ENCODE peak calls at places on chromosomes 2 and 18, in nine cellular contexts. G, I, P, S, W, U, D, R and L are unnamed samples.

GRCh38 chr2:227877359-227878309 is 6.2 kb downstream of the DAW1 start:
- ATAC-seq in U (no peak), S (no peak), P (peak), I (peak), D (no peak), R (no peak), W (no peak), G (no peak), L (peak)

GRCh38 chr18:51211552-51211951 is 14.1 kb upstream of the MEX3C start:
- ATAC-seq in I (no peak), U (peak), S (peak), D (peak), G (peak), W (peak), R (peak), P (peak), L (peak)

GRCh38 chr2:74032909-74033261 is 48.2 kb downstream of the TET3 start:
- ATAC-seq in S (peak), I (no peak), P (no peak), D (peak), U (no peak), G (peak), R (peak), W (peak), L (no peak)

GRCh38 chr2:54176577-54176976 is 61.2 kb downstream of the ACYP2 start:
- ATAC-seq in D (no peak), G (no peak), I (peak), R (no peak), P (peak), W (no peak), S (no peak), U (peak), L (peak)

GRCh38 chr2:147297820-147298219 is 547.0 kb upstream of the ACVR2A start:
- ATAC-seq in G (peak), U (no peak), D (peak), S (peak), R (peak), P (no peak), W (no peak), I (no peak), L (no peak)

GRCh38 chr2:98893871-98894270 is 42.2 kb downstream of the CRACDL start:
- ATAC-seq in W (no peak), G (no peak), S (peak), D (no peak), I (no peak), P (no peak), R (no peak), U (peak), L (no peak)

GRCh38 chr2:234952270-234953115 is 676 bp downstream of the SH3BP4 start:
- ATAC-seq in R (no peak), I (peak), G (no peak), P (peak), U (peak), D (peak), S (peak), W (no peak), L (peak)

GRCh38 chr2:98459776-98460175 is 15.1 kb downstream of the INPP4A start:
- ATAC-seq in U (no peak), W (no peak), S (no peak), I (no peak), G (peak), P (no peak), R (no peak), D (no peak), L (no peak)

GRCh38 chr2:144939590-144939989 is 419.7 kb upstream of the ZEB2 start:
- ATAC-seq in P (no peak), D (no peak), W (no peak), S (no peak), R (no peak), U (no peak), I (no peak), G (no peak), L (no peak)

GRCh38 chr2:238420878-238421694 is 5.6 kb upstream of the ASB1 start:
- ATAC-seq in R (no peak), W (no peak), P (peak), G (no peak), U (no peak), D (no peak), S (no peak), I (no peak), L (no peak)

GRCh38 chr2:64646007-64646880 is 7.5 kb downstream of the SERTAD2 start:
- ATAC-seq in W (no peak), R (no peak), I (no peak), S (peak), P (no peak), D (no peak), G (no peak), U (peak), L (no peak)

GRCh38 chr2:105328281-105329196 is 996 bp downstream of the TGFBRAP1 start:
- ATAC-seq in I (peak), P (peak), W (peak), U (peak), G (no peak), R (no peak), S (peak), D (no peak), L (peak)

GRCh38 chr18:46772396-46772795 is 15.5 kb upstream of the ST8SIA5 start:
- ATAC-seq in G (no peak), P (no peak), W (no peak), U (no peak), I (no peak), R (no peak), D (no peak), S (peak), L (no peak)

GRCh38 chr2:44150473-44150872 is 18.2 kb upstream of the PPM1B start:
- ATAC-seq in R (no peak), P (no peak), W (no peak), G (no peak), I (no peak), D (no peak), U (no peak), S (no peak), L (no peak)

GRCh38 chr2:69915050-69915945 is at the start of gene MXD1:
- ATAC-seq in G (no peak), R (no peak), P (no peak), W (no peak), I (peak), S (no peak), U (peak), D (no peak), L (peak)

GRCh38 chr2:233178994-233179847 is 72.3 kb upstream of the ATG16L1 start:
- ATAC-seq in R (no peak), D (no peak), U (peak), P (peak), I (peak), W (no peak), S (no peak), G (no peak), L (no peak)